ENCODE peak calls at places on chromosomes 16 and 17, in ten cellular contexts. N is stomach, A is ovary, B is body of pancreas, G is uterus, I is breast epithelium, J is tibial nerve, F is GM12878, M is adrenal gland, K is heart left ventricle. D is an unnamed sample.
A peak's percentile ranks its signal among the peaks of the same experiment; 100 is the strongest.

GRCh38 chr17:12078791-12079190 is 58.1 kb downstream of the MAP2K4 start:
- DNase-seq in G (no peak), A (no peak), N (no peak), B (no peak), I (no peak), K (no peak), F (no peak), M (no peak), J (no peak), D (no peak)

GRCh38 chr17:61465550-61466237 is 13.5 kb downstream of the TBX4 start:
- DNase-seq in A (peak; percentile 15), B (no peak), M (no peak), I (no peak), G (no peak), F (no peak), N (no peak), J (no peak), K (peak; percentile 8), D (peak; percentile 50)

GRCh38 chr17:42247734-42248133 is 28.5 kb downstream of the STAT5B start:
- DNase-seq in B (no peak), J (no peak), A (no peak), I (no peak), F (no peak), N (no peak), K (no peak), G (peak; percentile 42), M (no peak), D (no peak)

GRCh38 chr17:48613862-48614694 is 1.0 kb downstream of the HOXB8 start:
- DNase-seq in F (no peak), M (no peak), I (no peak), A (no peak), N (no peak), J (no peak), B (no peak), K (no peak), G (no peak), D (no peak)

GRCh38 chr17:19363460-19364035 is 1.0 kb upstream of the B9D1 start:
- DNase-seq in K (no peak), M (no peak), A (peak; percentile 17), B (no peak), J (no peak), G (no peak), F (no peak), N (no peak), I (no peak), D (no peak)

GRCh38 chr17:43816336-43817320 is 16.3 kb downstream of the MPP3 start:
- DNase-seq in J (no peak), A (no peak), N (no peak), G (no peak), K (no peak), M (no peak), F (no peak), B (no peak), I (no peak), D (no peak)

GRCh38 chr17:44086364-44087311 is 16.1 kb downstream of the G6PC3 start:
- DNase-seq in F (no peak), N (no peak), J (no peak), K (peak; percentile 66), I (no peak), A (peak; percentile 72), B (peak; percentile 46), G (peak; percentile 89), M (peak; percentile 57), D (no peak)

GRCh38 chr16:11698271-11698689 is 30.0 kb downstream of the SNN start:
- DNase-seq in G (no peak), M (no peak), I (no peak), N (no peak), B (peak; percentile 36), F (no peak), K (no peak), A (no peak), J (no peak), D (no peak)

GRCh38 chr16:55672471-55672870 is 16.7 kb downstream of the SLC6A2 start:
- DNase-seq in J (peak; percentile 28), G (no peak), N (no peak), A (no peak), K (peak; percentile 67), I (no peak), B (peak; percentile 39), M (peak; percentile 68), F (no peak), D (no peak)

GRCh38 chr17:55152236-55152635 is 112.5 kb upstream of the HLF start:
- DNase-seq in J (no peak), M (no peak), K (no peak), F (no peak), B (no peak), G (no peak), N (no peak), A (no peak), I (no peak), D (no peak)

DNA sequence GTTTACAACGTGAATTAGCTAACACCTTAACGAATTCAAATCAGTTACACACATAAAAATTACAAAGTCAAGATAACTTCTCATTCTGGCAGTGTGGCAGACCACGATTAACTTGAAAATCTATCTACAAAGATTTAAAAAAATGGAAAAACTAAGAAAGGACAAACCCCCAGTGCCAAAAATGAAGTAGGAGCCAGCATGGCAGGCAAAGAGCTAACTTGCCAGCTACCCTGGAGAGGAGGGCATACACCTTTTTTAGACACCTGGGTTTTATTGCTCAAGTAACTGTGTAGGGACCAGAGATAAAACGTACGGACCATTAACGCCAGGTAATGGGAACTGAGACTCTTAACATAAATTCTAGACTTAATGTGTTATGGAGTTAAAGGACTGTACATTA is 2.5 kb downstream of the TAF15 start:
- DNase-seq in B (no peak), N (no peak), G (no peak), M (no peak), K (no peak), A (no peak), F (no peak), I (no peak), J (no peak), D (no peak)
- TF ChIP-seq POLR2A in B (no peak), N (no peak), G (no peak), M (no peak), K (no peak), A (no peak), F (no peak), I (no peak), J (no peak), D (no peak)

GRCh38 chr17:73757324-73757942 is 113.2 kb upstream of the SDK2 start:
- DNase-seq in K (no peak), J (no peak), A (no peak), B (no peak), F (no peak), I (no peak), G (no peak), M (no peak), N (no peak), D (no peak)
- H3K27me3 ChIP-seq in K (no peaks in the 10 kb centered on the region), J (no peaks in the 10 kb centered on the region), A (no peaks in the 10 kb centered on the region), B (no peaks in the 10 kb centered on the region), F (no peaks in the 10 kb centered on the region), I (peaks cover 5% of the 10 kb centered on the region), G (no peaks in the 10 kb centered on the region), M (no peaks in the 10 kb centered on the region), N (peaks cover 4% of the 10 kb centered on the region), D (peaks cover 40% of the 10 kb centered on the region)

GRCh38 chr17:57534863-57535651 is 210.0 kb downstream of the CCDC182 start:
- DNase-seq in J (no peak), F (no peak), I (peak; percentile 66), B (peak; percentile 14), M (peak; percentile 80), G (no peak), K (peak; percentile 65), A (peak; percentile 55), N (no peak), D (no peak)

GRCh38 chr17:57532556-57532955 is 212.5 kb downstream of the CCDC182 start:
- DNase-seq in B (no peak), I (no peak), F (no peak), N (no peak), K (no peak), A (peak; percentile 30), J (no peak), M (no peak), G (no peak), D (no peak)

GRCh38 chr17:57535652-57536018 is 209.5 kb downstream of the CCDC182 start:
- DNase-seq in N (no peak), F (no peak), K (no peak), B (no peak), I (no peak), M (no peak), A (peak; percentile 63), J (no peak), G (no peak), D (no peak)

GRCh38 chr17:57532966-57533365 is 212.1 kb downstream of the CCDC182 start:
- DNase-seq in J (no peak), I (no peak), B (no peak), F (no peak), N (no peak), M (no peak), K (no peak), G (no peak), A (peak; percentile 23), D (no peak)

DNA sequence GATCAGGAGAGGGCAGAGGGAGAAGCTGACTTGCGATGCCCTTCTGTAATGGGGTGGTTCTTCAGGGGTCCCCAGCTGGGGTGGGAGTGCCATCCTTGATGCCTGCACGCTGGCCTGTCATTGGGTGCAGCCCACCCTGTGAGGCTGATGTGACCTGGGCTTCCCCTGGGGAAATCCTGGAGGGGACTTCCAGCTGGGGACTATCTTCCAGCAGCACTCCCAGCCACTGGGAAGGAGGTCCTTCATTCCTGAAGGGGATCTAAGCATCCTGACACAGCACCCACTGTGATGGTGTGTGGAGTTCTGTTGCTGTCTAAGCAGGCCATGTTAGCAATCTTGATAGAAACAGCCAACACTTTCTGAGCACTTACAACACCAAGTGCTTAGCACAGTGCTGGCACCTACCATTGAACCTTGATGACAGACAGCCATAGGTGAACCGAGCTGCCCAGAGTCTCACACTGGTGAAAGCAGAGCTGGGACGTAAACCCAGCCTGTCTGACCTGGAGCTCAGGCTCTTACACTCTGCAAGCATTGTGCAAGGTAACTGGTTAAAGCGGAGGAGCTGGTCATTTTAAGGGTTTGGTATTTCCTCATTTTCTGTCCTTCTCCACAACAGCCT is 211.3 kb downstream of the CCDC182 start:
- DNase-seq in N (no peak), G (no peak), M (no peak), K (no peak), F (no peak), A (peak; percentile 26), I (no peak), B (no peak), J (no peak), D (no peak)
- H3K27ac ChIP-seq in N (no peak overlapping the region), G (no peak overlapping the region), M (peak overlapping the region; percentile 93), K (no peak overlapping the region), F (peak overlapping the region; percentile 27), A (no peak overlapping the region), I (no peak overlapping the region), B (no peak overlapping the region), J (no peak overlapping the region), D (no peak overlapping the region)

DNA sequence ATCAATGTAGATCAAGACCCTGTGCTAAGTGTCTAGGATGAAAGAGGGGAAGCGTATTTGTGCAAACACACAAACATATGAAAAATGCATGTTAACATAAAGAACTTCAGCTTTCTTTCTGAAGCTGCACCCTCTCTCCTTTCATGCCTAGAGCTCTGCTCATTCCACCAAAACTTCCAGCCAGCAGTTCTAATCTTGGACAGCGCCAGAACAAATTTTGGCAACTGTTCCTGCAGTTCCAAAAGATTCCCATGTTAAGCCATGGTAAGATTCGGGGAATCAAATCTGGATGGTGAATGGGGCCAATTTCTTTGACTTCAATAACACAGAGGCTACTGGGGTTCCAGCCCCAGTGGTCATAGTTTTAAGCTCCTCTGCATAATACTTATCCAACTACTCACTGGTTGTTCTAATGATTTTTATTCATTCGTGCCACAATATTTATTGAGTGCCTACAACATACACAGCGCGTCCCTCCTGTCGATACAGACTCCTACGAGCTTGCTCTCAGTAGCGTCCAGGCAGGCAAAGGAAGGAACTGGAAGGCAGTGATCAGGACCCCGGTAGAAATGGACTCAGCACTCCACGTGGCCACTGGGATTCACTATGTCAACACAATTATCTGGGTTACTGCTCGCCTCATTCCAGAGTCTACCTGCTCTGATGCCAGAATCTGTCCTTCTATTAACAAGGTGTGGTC is 71.7 kb downstream of the ZFHX3 start:
- DNase-seq in G (no peak), J (no peak), A (no peak), F (no peak), B (no peak), M (no peak), N (no peak), K (no peak), I (no peak), D (no peak)
- TF ChIP-seq POLR2A in G (no peak), J (no peak), A (no peak), F (no peak), B (no peak), M (no peak), N (no peak), K (no peak), I (no peak), D (no peak)